ENCODE peak calls at places on chromosomes 13 and 19, in seven cellular contexts. One of them, this sample, is unnamed. For H3K36me3, the result is how much of the 10 kb centered on the place peaks cover.

GRCh38 chr19:53915000-53915399 is 5.9 kb downstream of the CACNG7 start:
- DNase-seq in spleen: no peak
- DNase-seq in cardiac muscle cell: no peak
- DNase-seq in upper lobe of right lung: no peak
- DNase-seq in left ventricle myocardium inferior: no peak
- DNase-seq in stomach: no peak
- DNase-seq in tibial artery: no peak
- DNase-seq in this sample: peak

GRCh38 chr19:34332027-34332786 is 32.8 kb upstream of the GPI start:
- DNase-seq in spleen: no peak
- DNase-seq in cardiac muscle cell: no peak
- DNase-seq in upper lobe of right lung: no peak
- DNase-seq in left ventricle myocardium inferior: no peak
- DNase-seq in stomach: no peak
- DNase-seq in tibial artery: no peak
- DNase-seq in this sample: no peak

GRCh38 chr13:38228322-38228721 is 121.3 kb upstream of the UFM1 start:
- DNase-seq in spleen: no peak
- DNase-seq in cardiac muscle cell: no peak
- DNase-seq in upper lobe of right lung: no peak
- DNase-seq in left ventricle myocardium inferior: no peak
- DNase-seq in stomach: no peak
- DNase-seq in tibial artery: no peak
- DNase-seq in this sample: no peak

GRCh38 chr13:101289764-101290163 is 126.5 kb downstream of the NALCN start:
- DNase-seq in spleen: no peak
- DNase-seq in cardiac muscle cell: peak
- DNase-seq in upper lobe of right lung: no peak
- DNase-seq in left ventricle myocardium inferior: no peak
- DNase-seq in stomach: no peak
- DNase-seq in tibial artery: no peak
- DNase-seq in this sample: peak

GRCh38 chr19:49421039-49421877 is 2.0 kb downstream of the PTH2 start:
- DNase-seq in spleen: no peak
- DNase-seq in cardiac muscle cell: peak
- DNase-seq in upper lobe of right lung: peak
- DNase-seq in left ventricle myocardium inferior: peak
- DNase-seq in stomach: peak
- DNase-seq in tibial artery: no peak
- DNase-seq in this sample: peak

GRCh38 chr13:103859952-103860351 is 793.7 kb upstream of the SLC10A2 start:
- DNase-seq in spleen: no peak
- DNase-seq in cardiac muscle cell: no peak
- DNase-seq in upper lobe of right lung: no peak
- DNase-seq in left ventricle myocardium inferior: no peak
- DNase-seq in stomach: no peak
- DNase-seq in tibial artery: no peak
- DNase-seq in this sample: no peak

GRCh38 chr13:21670006-21670882 is 629 bp upstream of the FGF9 start:
- DNase-seq in spleen: peak
- DNase-seq in cardiac muscle cell: peak
- DNase-seq in upper lobe of right lung: peak
- DNase-seq in left ventricle myocardium inferior: peak
- DNase-seq in stomach: peak
- DNase-seq in tibial artery: peak
- DNase-seq in this sample: peak

GRCh38 chr19:49515767-49516166 is 3.3 kb downstream of the FCGRT start:
- DNase-seq in spleen: peak
- DNase-seq in cardiac muscle cell: peak
- DNase-seq in upper lobe of right lung: peak
- DNase-seq in left ventricle myocardium inferior: peak
- DNase-seq in stomach: no peak
- DNase-seq in tibial artery: peak
- DNase-seq in this sample: no peak

GRCh38 chr19:15197275-15198005 is 3.4 kb downstream of the NOTCH3 start:
- DNase-seq in spleen: no peak
- DNase-seq in cardiac muscle cell: peak
- DNase-seq in upper lobe of right lung: no peak
- DNase-seq in left ventricle myocardium inferior: no peak
- DNase-seq in stomach: no peak
- DNase-seq in tibial artery: peak
- DNase-seq in this sample: no peak

GRCh38 chr19:11478167-11479089 is 2.4 kb downstream of the ELAVL3 start:
- DNase-seq in spleen: no peak
- DNase-seq in cardiac muscle cell: no peak
- DNase-seq in upper lobe of right lung: no peak
- DNase-seq in left ventricle myocardium inferior: no peak
- DNase-seq in stomach: no peak
- DNase-seq in tibial artery: no peak
- DNase-seq in this sample: no peak

GRCh38 chr13:73171926-73172325 is 113.1 kb downstream of the KLF5 start:
- DNase-seq in spleen: no peak
- DNase-seq in cardiac muscle cell: peak
- DNase-seq in upper lobe of right lung: no peak
- DNase-seq in left ventricle myocardium inferior: no peak
- DNase-seq in stomach: no peak
- DNase-seq in tibial artery: no peak
- DNase-seq in this sample: peak

GRCh38 chr19:17579523-17580244 is 24.2 kb downstream of the COLGALT1 start:
- DNase-seq in spleen: peak
- DNase-seq in cardiac muscle cell: peak
- DNase-seq in upper lobe of right lung: peak
- DNase-seq in left ventricle myocardium inferior: peak
- DNase-seq in stomach: no peak
- DNase-seq in tibial artery: no peak
- DNase-seq in this sample: peak

GRCh38 chr13:36038785-36039415 is 92.3 kb downstream of the DCLK1 start:
- DNase-seq in spleen: no peak
- DNase-seq in cardiac muscle cell: no peak
- DNase-seq in upper lobe of right lung: no peak
- DNase-seq in left ventricle myocardium inferior: no peak
- DNase-seq in stomach: no peak
- DNase-seq in tibial artery: no peak
- DNase-seq in this sample: no peak

GRCh38 chr13:32852568-32852967 is 163.7 kb upstream of the KL start:
- DNase-seq in spleen: no peak
- DNase-seq in cardiac muscle cell: peak
- DNase-seq in upper lobe of right lung: no peak
- DNase-seq in left ventricle myocardium inferior: no peak
- DNase-seq in stomach: no peak
- DNase-seq in tibial artery: no peak
- DNase-seq in this sample: no peak

GRCh38 chr13:112883241-112883945 is 85.6 kb upstream of the MCF2L start:
- DNase-seq in spleen: no peak
- DNase-seq in cardiac muscle cell: no peak
- DNase-seq in upper lobe of right lung: no peak
- DNase-seq in left ventricle myocardium inferior: no peak
- DNase-seq in stomach: no peak
- DNase-seq in tibial artery: no peak
- DNase-seq in this sample: no peak

GRCh38 chr19:35921012-35921411 is 12.9 kb upstream of the TYROBP start:
- DNase-seq in spleen: no peak
- DNase-seq in cardiac muscle cell: no peak
- DNase-seq in upper lobe of right lung: no peak
- DNase-seq in left ventricle myocardium inferior: no peak
- DNase-seq in stomach: no peak
- DNase-seq in tibial artery: no peak
- DNase-seq in this sample: no peak

GRCh38 chr19:16619456-16619855 is 8.5 kb downstream of the MED26 start:
- DNase-seq in spleen: no peak
- DNase-seq in cardiac muscle cell: no peak
- DNase-seq in upper lobe of right lung: no peak
- DNase-seq in left ventricle myocardium inferior: peak
- DNase-seq in stomach: no peak
- DNase-seq in tibial artery: no peak
- DNase-seq in this sample: no peak

GRCh38 chr19:1261512-1261862 is 7.6 kb upstream of the CIRBP start:
- DNase-seq in spleen: no peak
- DNase-seq in cardiac muscle cell: no peak
- DNase-seq in upper lobe of right lung: peak
- DNase-seq in left ventricle myocardium inferior: no peak
- DNase-seq in stomach: no peak
- DNase-seq in tibial artery: no peak
- DNase-seq in this sample: peak

GRCh38 chr13:33659894-33660293 is 158.1 kb upstream of the RFC3 start:
- DNase-seq in spleen: no peak
- DNase-seq in cardiac muscle cell: no peak
- DNase-seq in upper lobe of right lung: no peak
- DNase-seq in left ventricle myocardium inferior: no peak
- DNase-seq in stomach: no peak
- DNase-seq in tibial artery: no peak
- DNase-seq in this sample: no peak

GRCh38 chr19:16051254-16052025 is 24.9 kb upstream of the TPM4 start:
- DNase-seq in spleen: no peak
- DNase-seq in cardiac muscle cell: peak
- DNase-seq in upper lobe of right lung: no peak
- DNase-seq in left ventricle myocardium inferior: no peak
- DNase-seq in stomach: no peak
- DNase-seq in tibial artery: no peak
- DNase-seq in this sample: peak

GRCh38 chr13:42660367-42660965 is 86.5 kb downstream of the TNFSF11 start:
- DNase-seq in spleen: no peak
- DNase-seq in cardiac muscle cell: peak
- DNase-seq in upper lobe of right lung: no peak
- DNase-seq in left ventricle myocardium inferior: no peak
- DNase-seq in stomach: no peak
- DNase-seq in tibial artery: no peak
- DNase-seq in this sample: no peak

GRCh38 chr19:4602915-4603314 is 36.4 kb upstream of the TNFAIP8L1 start:
- DNase-seq in spleen: no peak
- DNase-seq in cardiac muscle cell: no peak
- DNase-seq in upper lobe of right lung: no peak
- DNase-seq in left ventricle myocardium inferior: no peak
- DNase-seq in stomach: no peak
- DNase-seq in tibial artery: no peak
- DNase-seq in this sample: no peak

GRCh38 chr19:6026390-6026897 is 48.5 kb upstream of the RANBP3 start:
- DNase-seq in spleen: no peak
- DNase-seq in cardiac muscle cell: no peak
- DNase-seq in upper lobe of right lung: peak
- DNase-seq in left ventricle myocardium inferior: no peak
- DNase-seq in stomach: no peak
- DNase-seq in tibial artery: peak
- DNase-seq in this sample: peak

GRCh38 chr13:33321686-33322473 is 36.3 kb upstream of the STARD13 start:
- DNase-seq in spleen: no peak
- DNase-seq in cardiac muscle cell: peak
- DNase-seq in upper lobe of right lung: no peak
- DNase-seq in left ventricle myocardium inferior: no peak
- DNase-seq in stomach: no peak
- DNase-seq in tibial artery: no peak
- DNase-seq in this sample: no peak

GRCh38 chr19:41894350-41894749 is 11.4 kb downstream of the ARHGEF1 start:
- DNase-seq in spleen: no peak
- DNase-seq in cardiac muscle cell: no peak
- DNase-seq in upper lobe of right lung: no peak
- DNase-seq in left ventricle myocardium inferior: no peak
- DNase-seq in stomach: no peak
- DNase-seq in tibial artery: no peak
- DNase-seq in this sample: no peak

DNA sequence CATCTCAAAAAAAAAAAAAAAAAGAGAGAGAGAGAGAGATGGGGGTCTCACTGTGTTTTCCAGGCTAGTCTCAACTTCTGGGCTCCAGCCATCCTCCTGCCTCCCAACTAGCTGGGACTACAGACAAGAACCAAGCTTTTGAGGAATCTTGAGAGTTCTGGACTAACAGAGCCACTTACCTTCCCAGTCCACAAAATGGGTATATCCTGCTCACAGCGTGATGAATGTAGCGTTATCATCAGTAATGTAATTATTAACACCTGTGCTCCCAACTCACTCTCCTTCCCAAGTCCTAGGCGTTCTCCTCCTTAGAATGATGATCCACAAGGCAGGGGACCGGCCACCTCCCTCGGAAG is 4.6 kb upstream of the NANOS3 start:
- DNase-seq in spleen: no peak
- DNase-seq in cardiac muscle cell: no peak
- DNase-seq in upper lobe of right lung: no peak
- DNase-seq in left ventricle myocardium inferior: no peak
- DNase-seq in stomach: no peak
- DNase-seq in tibial artery: no peak
- DNase-seq in this sample: no peak
- H3K4me3 ChIP-seq in spleen: peak
- H3K4me3 ChIP-seq in cardiac muscle cell: peak
- H3K4me3 ChIP-seq in upper lobe of right lung: peak
- H3K4me3 ChIP-seq in left ventricle myocardium inferior: peak
- H3K4me3 ChIP-seq in stomach: peak
- H3K4me3 ChIP-seq in tibial artery: no peak
- H3K4me3 ChIP-seq in this sample: no peak

GRCh38 chr19:55695511-55696290 is 20.7 kb downstream of the EPN1 start:
- DNase-seq in spleen: peak
- DNase-seq in cardiac muscle cell: no peak
- DNase-seq in upper lobe of right lung: peak
- DNase-seq in left ventricle myocardium inferior: peak
- DNase-seq in stomach: no peak
- DNase-seq in tibial artery: peak
- DNase-seq in this sample: no peak

GRCh38 chr19:55694656-55695491 is 19.8 kb downstream of the EPN1 start:
- DNase-seq in spleen: peak
- DNase-seq in cardiac muscle cell: no peak
- DNase-seq in upper lobe of right lung: peak
- DNase-seq in left ventricle myocardium inferior: peak
- DNase-seq in stomach: no peak
- DNase-seq in tibial artery: peak
- DNase-seq in this sample: no peak

GRCh38 chr19:55693336-55693974 is 18.4 kb downstream of the EPN1 start:
- DNase-seq in spleen: peak
- DNase-seq in cardiac muscle cell: no peak
- DNase-seq in upper lobe of right lung: no peak
- DNase-seq in left ventricle myocardium inferior: peak
- DNase-seq in stomach: no peak
- DNase-seq in tibial artery: peak
- DNase-seq in this sample: no peak

GRCh38 chr19:55692681-55693081 is 17.7 kb downstream of the EPN1 start:
- DNase-seq in spleen: peak
- DNase-seq in cardiac muscle cell: no peak
- DNase-seq in upper lobe of right lung: no peak
- DNase-seq in left ventricle myocardium inferior: peak
- DNase-seq in stomach: no peak
- DNase-seq in tibial artery: peak
- DNase-seq in this sample: no peak

GRCh38 chr19:55694241-55694655 is 19.2 kb downstream of the EPN1 start:
- DNase-seq in spleen: peak
- DNase-seq in cardiac muscle cell: no peak
- DNase-seq in upper lobe of right lung: no peak
- DNase-seq in left ventricle myocardium inferior: no peak
- DNase-seq in stomach: no peak
- DNase-seq in tibial artery: peak
- DNase-seq in this sample: no peak
- H3K36me3 ChIP-seq in spleen: under half
- H3K36me3 ChIP-seq in cardiac muscle cell: under half
- H3K36me3 ChIP-seq in upper lobe of right lung: half or more
- H3K36me3 ChIP-seq in left ventricle myocardium inferior: half or more
- H3K36me3 ChIP-seq in stomach: half or more
- H3K36me3 ChIP-seq in tibial artery: half or more
- H3K36me3 ChIP-seq in this sample: under half

GRCh38 chr13:114043421-114044053 is 69.7 kb upstream of the C13orf46 start:
- DNase-seq in spleen: no peak
- DNase-seq in cardiac muscle cell: peak
- DNase-seq in upper lobe of right lung: peak
- DNase-seq in left ventricle myocardium inferior: peak
- DNase-seq in stomach: peak
- DNase-seq in tibial artery: no peak
- DNase-seq in this sample: peak
- H3K4me3 ChIP-seq in spleen: no peak
- H3K4me3 ChIP-seq in cardiac muscle cell: no peak
- H3K4me3 ChIP-seq in upper lobe of right lung: no peak
- H3K4me3 ChIP-seq in left ventricle myocardium inferior: peak
- H3K4me3 ChIP-seq in stomach: no peak
- H3K4me3 ChIP-seq in tibial artery: no peak
- H3K4me3 ChIP-seq in this sample: no peak

GRCh38 chr19:7445104-7445503 is 43.7 kb downstream of the PEX11G start:
- DNase-seq in spleen: no peak
- DNase-seq in cardiac muscle cell: no peak
- DNase-seq in upper lobe of right lung: no peak
- DNase-seq in left ventricle myocardium inferior: no peak
- DNase-seq in stomach: no peak
- DNase-seq in tibial artery: no peak
- DNase-seq in this sample: no peak
- H3K36me3 ChIP-seq in spleen: under half
- H3K36me3 ChIP-seq in cardiac muscle cell: under half
- H3K36me3 ChIP-seq in upper lobe of right lung: half or more
- H3K36me3 ChIP-seq in left ventricle myocardium inferior: half or more
- H3K36me3 ChIP-seq in stomach: half or more
- H3K36me3 ChIP-seq in tibial artery: half or more
- H3K36me3 ChIP-seq in this sample: half or more

This sample was measured in endodermal cell.